ENCODE peak calls at places on chromosomes 5 and 9, in six cellular contexts. One of them, this sample, is unnamed.

GRCh38 chr5:142874537-142874936 is 104.4 kb downstream of the ARHGAP26 start:
- DNase-seq in cardiac fibroblast: peak; percentile 94
- DNase-seq in AG04450: no peak
- DNase-seq in brain microvascular endothelial cell: peak; percentile 37
- DNase-seq in cardiac muscle cell: peak; percentile 83
- DNase-seq in GM12865: no peak
- DNase-seq in this sample: no peak

GRCh38 chr9:125066839-125067619 is 76.3 kb downstream of the SCAI start:
- DNase-seq in AG04450: peak; percentile 4
- DNase-seq in cardiac fibroblast: peak; percentile 26
- DNase-seq in cardiac muscle cell: peak; percentile 17
- DNase-seq in GM12865: no peak
- DNase-seq in brain microvascular endothelial cell: no peak
- DNase-seq in this sample: no peak

GRCh38 chr5:76104027-76104426 is 20.8 kb downstream of the SV2C start:
- DNase-seq in AG04450: no peak
- DNase-seq in GM12865: peak; percentile 43
- DNase-seq in brain microvascular endothelial cell: peak; percentile 17
- DNase-seq in cardiac fibroblast: peak; percentile 8
- DNase-seq in cardiac muscle cell: peak; percentile 20
- DNase-seq in this sample: no peak

GRCh38 chr5:66718374-66718977 is 122.3 kb downstream of the MAST4 start:
- DNase-seq in AG04450: no peak
- DNase-seq in cardiac muscle cell: no peak
- DNase-seq in brain microvascular endothelial cell: no peak
- DNase-seq in GM12865: no peak
- DNase-seq in cardiac fibroblast: no peak
- DNase-seq in this sample: no peak

GRCh38 chr5:179301376-179301775 is 43.9 kb downstream of the ADAMTS2 start:
- DNase-seq in GM12865: no peak
- DNase-seq in brain microvascular endothelial cell: no peak
- DNase-seq in cardiac fibroblast: no peak
- DNase-seq in AG04450: no peak
- DNase-seq in cardiac muscle cell: no peak
- DNase-seq in this sample: no peak

GRCh38 chr5:68369436-68370125 is 154.0 kb downstream of the PIK3R1 start:
- DNase-seq in brain microvascular endothelial cell: no peak
- DNase-seq in AG04450: no peak
- DNase-seq in GM12865: peak; percentile 82
- DNase-seq in cardiac fibroblast: no peak
- DNase-seq in cardiac muscle cell: no peak
- DNase-seq in this sample: no peak

GRCh38 chr5:33969572-33970452 is 14.7 kb downstream of the SLC45A2 start:
- DNase-seq in cardiac fibroblast: peak; percentile 80
- DNase-seq in AG04450: peak; percentile 43
- DNase-seq in GM12865: peak; percentile 65
- DNase-seq in cardiac muscle cell: peak; percentile 77
- DNase-seq in brain microvascular endothelial cell: peak; percentile 49
- DNase-seq in this sample: peak; percentile 63

GRCh38 chr9:136089697-136090045 is 5.4 kb downstream of the NACC2 start:
- DNase-seq in AG04450: no peak
- DNase-seq in GM12865: peak; percentile 33
- DNase-seq in brain microvascular endothelial cell: no peak
- DNase-seq in cardiac muscle cell: peak; percentile 59
- DNase-seq in cardiac fibroblast: peak; percentile 67
- DNase-seq in this sample: peak; percentile 22

GRCh38 chr9:137176302-137177182 is 4.7 kb upstream of the TMEM210 start:
- DNase-seq in cardiac fibroblast: peak; percentile 46
- DNase-seq in AG04450: no peak
- DNase-seq in GM12865: peak; percentile 70
- DNase-seq in cardiac muscle cell: peak; percentile 47
- DNase-seq in brain microvascular endothelial cell: peak; percentile 29
- DNase-seq in this sample: no peak

GRCh38 chr5:23042231-23042630 is 189.1 kb upstream of the CDH12 start:
- DNase-seq in AG04450: no peak
- DNase-seq in brain microvascular endothelial cell: no peak
- DNase-seq in GM12865: no peak
- DNase-seq in cardiac muscle cell: no peak
- DNase-seq in cardiac fibroblast: no peak
- DNase-seq in this sample: no peak

GRCh38 chr9:133945977-133946753 is 46.0 kb downstream of the VAV2 start:
- DNase-seq in cardiac muscle cell: no peak
- DNase-seq in cardiac fibroblast: no peak
- DNase-seq in AG04450: no peak
- DNase-seq in GM12865: peak; percentile 89
- DNase-seq in brain microvascular endothelial cell: no peak
- DNase-seq in this sample: no peak

GRCh38 chr9:129111143-129111761 is at the start of gene PTPA:
- DNase-seq in AG04450: peak; percentile 53
- DNase-seq in brain microvascular endothelial cell: peak; percentile 67
- DNase-seq in cardiac muscle cell: peak; percentile 93
- DNase-seq in cardiac fibroblast: peak; percentile 93
- DNase-seq in GM12865: peak; percentile 96
- DNase-seq in this sample: peak; percentile 77

GRCh38 chr5:1507961-1508678 is 15.6 kb downstream of the LPCAT1 start:
- DNase-seq in cardiac fibroblast: no peak
- DNase-seq in brain microvascular endothelial cell: no peak
- DNase-seq in cardiac muscle cell: no peak
- DNase-seq in GM12865: no peak
- DNase-seq in AG04450: no peak
- DNase-seq in this sample: no peak

GRCh38 chr9:76215066-76215465 is 179.2 kb downstream of the RFK start:
- DNase-seq in cardiac muscle cell: peak; percentile 52
- DNase-seq in brain microvascular endothelial cell: peak; percentile 80
- DNase-seq in AG04450: peak; percentile 66
- DNase-seq in GM12865: no peak
- DNase-seq in cardiac fibroblast: peak; percentile 27
- DNase-seq in this sample: peak; percentile 26

GRCh38 chr9:93677061-93677571 is 100.7 kb downstream of the PHF2 start:
- DNase-seq in cardiac fibroblast: no peak
- DNase-seq in AG04450: no peak
- DNase-seq in brain microvascular endothelial cell: no peak
- DNase-seq in cardiac muscle cell: no peak
- DNase-seq in GM12865: no peak
- DNase-seq in this sample: no peak

GRCh38 chr9:114612272-114612923 is 1.3 kb downstream of the TMEM268 start:
- DNase-seq in brain microvascular endothelial cell: no peak
- DNase-seq in cardiac fibroblast: no peak
- DNase-seq in GM12865: no peak
- DNase-seq in cardiac muscle cell: no peak
- DNase-seq in AG04450: no peak
- DNase-seq in this sample: no peak

GRCh38 chr9:110049699-110050450 is 158.1 kb downstream of the C9orf152 start:
- DNase-seq in cardiac fibroblast: peak; percentile 38
- DNase-seq in GM12865: peak; percentile 39
- DNase-seq in AG04450: no peak
- DNase-seq in brain microvascular endothelial cell: no peak
- DNase-seq in cardiac muscle cell: no peak
- DNase-seq in this sample: no peak

GRCh38 chr9:35341585-35341984 is 148.3 kb upstream of the RUSC2 start:
- DNase-seq in AG04450: peak; percentile 37
- DNase-seq in brain microvascular endothelial cell: peak; percentile 28
- DNase-seq in GM12865: peak; percentile 4
- DNase-seq in cardiac muscle cell: peak; percentile 82
- DNase-seq in cardiac fibroblast: peak; percentile 88
- DNase-seq in this sample: peak; percentile 64

GRCh38 chr9:125982798-125983406 is 235.7 kb downstream of the PBX3 start:
- DNase-seq in cardiac fibroblast: no peak
- DNase-seq in GM12865: no peak
- DNase-seq in cardiac muscle cell: no peak
- DNase-seq in AG04450: no peak
- DNase-seq in brain microvascular endothelial cell: no peak
- DNase-seq in this sample: no peak

GRCh38 chr9:27125936-27126335 is 16.9 kb downstream of the TEK start:
- DNase-seq in brain microvascular endothelial cell: no peak
- DNase-seq in GM12865: no peak
- DNase-seq in cardiac muscle cell: no peak
- DNase-seq in cardiac fibroblast: peak; percentile 22
- DNase-seq in AG04450: peak; percentile 70
- DNase-seq in this sample: no peak

GRCh38 chr9:78692871-78693270 is 395.9 kb downstream of the PSAT1 start:
- DNase-seq in GM12865: no peak
- DNase-seq in AG04450: no peak
- DNase-seq in cardiac fibroblast: no peak
- DNase-seq in brain microvascular endothelial cell: peak; percentile 16
- DNase-seq in cardiac muscle cell: no peak
- DNase-seq in this sample: peak; percentile 77

GRCh38 chr5:26883375-26883774 is 155.0 kb downstream of the CDH9 start:
- DNase-seq in GM12865: no peak
- DNase-seq in AG04450: no peak
- DNase-seq in cardiac muscle cell: no peak
- DNase-seq in brain microvascular endothelial cell: no peak
- DNase-seq in cardiac fibroblast: no peak
- DNase-seq in this sample: no peak

GRCh38 chr9:72326643-72327042 is 38.4 kb downstream of the ZFAND5 start:
- DNase-seq in cardiac muscle cell: peak; percentile 46
- DNase-seq in brain microvascular endothelial cell: no peak
- DNase-seq in GM12865: no peak
- DNase-seq in AG04450: no peak
- DNase-seq in cardiac fibroblast: peak; percentile 43
- DNase-seq in this sample: no peak

GRCh38 chr9:72322259-72322658 is 42.7 kb downstream of the ZFAND5 start:
- DNase-seq in cardiac fibroblast: no peak
- DNase-seq in cardiac muscle cell: no peak
- DNase-seq in brain microvascular endothelial cell: no peak
- DNase-seq in GM12865: no peak
- DNase-seq in AG04450: no peak
- DNase-seq in this sample: no peak

GRCh38 chr9:72327631-72328030 is 37.4 kb downstream of the ZFAND5 start:
- DNase-seq in GM12865: peak; percentile 43
- DNase-seq in AG04450: no peak
- DNase-seq in cardiac fibroblast: no peak
- DNase-seq in brain microvascular endothelial cell: no peak
- DNase-seq in cardiac muscle cell: no peak
- DNase-seq in this sample: no peak

GRCh38 chr9:72322678-72323077 is 42.3 kb downstream of the ZFAND5 start:
- DNase-seq in GM12865: no peak
- DNase-seq in cardiac fibroblast: no peak
- DNase-seq in brain microvascular endothelial cell: no peak
- DNase-seq in AG04450: no peak
- DNase-seq in cardiac muscle cell: no peak
- DNase-seq in this sample: no peak

GRCh38 chr9:72324974-72325373 is 40.0 kb downstream of the ZFAND5 start:
- DNase-seq in brain microvascular endothelial cell: no peak
- DNase-seq in cardiac muscle cell: no peak
- DNase-seq in GM12865: no peak
- DNase-seq in cardiac fibroblast: no peak
- DNase-seq in AG04450: no peak
- DNase-seq in this sample: no peak
- TF ChIP-seq CTCF in brain microvascular endothelial cell: no peak
- TF ChIP-seq CTCF in cardiac muscle cell: no peak
- TF ChIP-seq CTCF in GM12865: no peak
- TF ChIP-seq CTCF in cardiac fibroblast: no peak
- TF ChIP-seq CTCF in AG04450: no peak
- TF ChIP-seq CTCF in this sample: no peak

GRCh38 chr5:138989720-138990119 is 114.6 kb upstream of the LRRTM2 start:
- DNase-seq in cardiac muscle cell: peak; percentile 62
- DNase-seq in brain microvascular endothelial cell: peak; percentile 50
- DNase-seq in AG04450: no peak
- DNase-seq in cardiac fibroblast: peak; percentile 60
- DNase-seq in GM12865: no peak
- DNase-seq in this sample: peak; percentile 43
- TF ChIP-seq CTCF in cardiac muscle cell: no peak
- TF ChIP-seq CTCF in brain microvascular endothelial cell: no peak
- TF ChIP-seq CTCF in AG04450: no peak
- TF ChIP-seq CTCF in cardiac fibroblast: no peak
- TF ChIP-seq CTCF in GM12865: no peak
- TF ChIP-seq CTCF in this sample: no peak

GRCh38 chr9:91422832-91423711 is 560 bp downstream of the NFIL3 start:
- DNase-seq in GM12865: peak; percentile 62
- DNase-seq in AG04450: peak; percentile 48
- DNase-seq in brain microvascular endothelial cell: peak; percentile 58
- DNase-seq in cardiac muscle cell: peak; percentile 89
- DNase-seq in cardiac fibroblast: peak; percentile 93
- DNase-seq in this sample: peak; percentile 63
- TF ChIP-seq CTCF in GM12865: peak; percentile 38
- TF ChIP-seq CTCF in AG04450: peak; percentile 39
- TF ChIP-seq CTCF in brain microvascular endothelial cell: peak; percentile 47
- TF ChIP-seq CTCF in cardiac muscle cell: peak; percentile 17
- TF ChIP-seq CTCF in cardiac fibroblast: peak; percentile 40
- TF ChIP-seq CTCF in this sample: peak; percentile 47

GRCh38 chr5:132291026-132291425 is 3.2 kb upstream of the SLC22A4 start:
- DNase-seq in cardiac muscle cell: no peak
- DNase-seq in GM12865: no peak
- DNase-seq in cardiac fibroblast: no peak
- DNase-seq in brain microvascular endothelial cell: no peak
- DNase-seq in AG04450: no peak
- DNase-seq in this sample: no peak

GRCh38 chr5:132295505-132296411 is 1.6 kb downstream of the SLC22A4 start:
- DNase-seq in brain microvascular endothelial cell: no peak
- DNase-seq in cardiac muscle cell: no peak
- DNase-seq in GM12865: no peak
- DNase-seq in AG04450: no peak
- DNase-seq in cardiac fibroblast: no peak
- DNase-seq in this sample: no peak

GRCh38 chr5:132294728-132295504 is 722 bp downstream of the SLC22A4 start:
- DNase-seq in GM12865: peak; percentile 20
- DNase-seq in cardiac muscle cell: peak; percentile 90
- DNase-seq in AG04450: no peak
- DNase-seq in brain microvascular endothelial cell: peak; percentile 82
- DNase-seq in cardiac fibroblast: peak; percentile 87
- DNase-seq in this sample: peak; percentile 90

GRCh38 chr5:132293992-132294727 is at the start of gene SLC22A4:
- DNase-seq in brain microvascular endothelial cell: peak; percentile 93
- DNase-seq in cardiac muscle cell: peak; percentile 98
- DNase-seq in GM12865: peak; percentile 87
- DNase-seq in AG04450: peak; percentile 65
- DNase-seq in cardiac fibroblast: peak; percentile 97
- DNase-seq in this sample: peak; percentile 94

DNA sequence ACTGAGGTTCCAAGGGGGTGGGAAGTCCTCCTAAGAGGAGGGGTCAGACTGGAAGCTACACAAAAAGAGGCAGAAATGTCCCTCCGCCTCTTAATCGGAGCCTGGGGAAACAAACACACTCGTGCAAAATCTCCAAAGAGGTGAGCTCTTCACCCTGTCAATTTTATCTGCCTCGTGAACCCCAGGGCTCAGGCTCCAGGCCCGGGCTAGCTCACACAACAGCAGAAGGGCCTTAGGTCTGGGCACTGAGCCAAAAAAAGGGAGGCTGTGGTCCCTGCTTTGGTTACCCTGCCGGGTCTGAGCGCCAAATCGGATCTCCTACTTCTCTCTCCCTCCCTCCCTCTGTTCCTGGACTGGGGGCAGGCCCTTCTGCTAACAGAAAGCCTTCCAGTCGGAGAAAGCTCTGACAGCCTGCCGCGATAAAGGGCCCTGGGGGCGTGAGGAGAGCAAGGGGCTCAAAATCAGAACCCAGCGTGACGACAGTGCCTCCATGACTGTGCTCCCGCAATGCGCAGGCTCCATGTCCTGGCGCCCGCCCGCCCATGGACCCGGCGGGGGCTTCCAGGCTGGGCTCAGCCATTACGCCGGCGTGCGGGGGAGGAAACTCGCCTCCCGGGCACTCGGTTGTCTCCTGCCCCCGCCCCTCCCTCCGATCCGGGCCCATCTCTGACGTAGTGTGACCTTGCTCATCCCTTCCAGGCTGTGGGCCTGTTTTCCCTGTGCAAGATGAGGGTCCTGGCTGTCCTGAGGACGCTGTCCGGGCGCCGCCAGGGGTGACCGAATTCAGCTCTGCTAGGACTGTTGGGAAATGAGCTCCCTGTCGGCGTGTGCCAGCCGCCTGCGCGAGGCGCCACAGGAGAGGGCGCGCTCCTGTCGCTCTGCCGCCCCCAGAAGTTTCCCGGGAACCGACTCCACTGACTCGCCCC is 865 bp upstream of the SLC22A4 start:
- DNase-seq in AG04450: peak; percentile 66
- DNase-seq in brain microvascular endothelial cell: peak; percentile 85
- DNase-seq in GM12865: peak; percentile 72
- DNase-seq in cardiac fibroblast: peak; percentile 94
- DNase-seq in cardiac muscle cell: peak; percentile 97
- DNase-seq in this sample: peak; percentile 81
- TF ChIP-seq CTCF in AG04450: peak; percentile 18
- TF ChIP-seq CTCF in brain microvascular endothelial cell: peak; percentile 27
- TF ChIP-seq CTCF in GM12865: no peak
- TF ChIP-seq CTCF in cardiac fibroblast: peak; percentile 13
- TF ChIP-seq CTCF in cardiac muscle cell: peak; percentile 20
- TF ChIP-seq CTCF in this sample: peak; percentile 55